ENCODE peak calls at places on chromosomes 5 and 9, in six cellular contexts. P is fibroblast of lung; Q is WERI-Rb-1; G is RWPE2; A is iPS DF 6.9; T is naive thymus-derived CD4-positive, alpha-beta T cell. K is an unnamed sample.

GRCh38 chr5:84524491-84524890 is 139.8 kb upstream of the EDIL3 start:
- DNase-seq in T (no peak), P (peak), Q (no peak), A (no peak), G (no peak), K (no peak)

GRCh38 chr9:34545497-34545896 is 22.7 kb upstream of the ENHO start:
- DNase-seq in P (no peak), A (no peak), T (no peak), Q (no peak), G (peak), K (no peak)

GRCh38 chr5:52531105-52531504 is 256.6 kb upstream of the ITGA1 start:
- DNase-seq in A (no peak), G (no peak), T (no peak), P (no peak), Q (no peak), K (no peak)

GRCh38 chr5:55868846-55869245 is 17.7 kb downstream of the IL31RA start:
- DNase-seq in P (peak), A (no peak), T (no peak), G (peak), Q (no peak), K (no peak)

GRCh38 chr9:134982311-134982710 is 64.6 kb upstream of the FCN1 start:
- DNase-seq in P (no peak), G (no peak), A (no peak), T (no peak), Q (no peak), K (no peak)

GRCh38 chr5:169094586-169095409 is 206.1 kb downstream of the SLIT3 start:
- DNase-seq in P (no peak), G (no peak), A (no peak), Q (no peak), T (no peak), K (no peak)

GRCh38 chr5:1293997-1294838 is 650 bp downstream of the TERT start:
- DNase-seq in G (peak), A (no peak), T (no peak), Q (peak), P (no peak), K (no peak)

GRCh38 chr9:107024193-107024592 is 161.2 kb downstream of the ZNF462 start:
- DNase-seq in A (no peak), Q (no peak), P (no peak), T (no peak), G (no peak), K (peak)

GRCh38 chr9:114389612-114390368 is 2.0 kb upstream of the AKNA start:
- DNase-seq in A (no peak), P (no peak), T (no peak), Q (no peak), G (no peak), K (no peak)

GRCh38 chr9:445033-445432 is 230.4 kb downstream of the DOCK8 start:
- DNase-seq in A (no peak), Q (no peak), T (no peak), G (no peak), P (peak), K (no peak)

GRCh38 chr9:95740217-95741004 is 135.1 kb upstream of the ERCC6L2 start:
- DNase-seq in T (no peak), Q (no peak), G (no peak), P (no peak), A (no peak), K (no peak)

GRCh38 chr5:111070272-111071134 is 1.0 kb upstream of the TSLP start:
- DNase-seq in T (no peak), A (no peak), G (no peak), P (no peak), Q (peak), K (no peak)

GRCh38 chr9:131411719-131412681 is 18.1 kb downstream of the PRRC2B start:
- DNase-seq in T (no peak), Q (no peak), P (no peak), G (no peak), A (no peak), K (no peak)

GRCh38 chr9:113131689-113132151 is 19.1 kb upstream of the SLC31A2 start:
- DNase-seq in Q (no peak), P (peak), T (no peak), A (no peak), G (no peak), K (peak)

GRCh38 chr9:107368696-107369095 is 85.6 kb downstream of the RAD23B start:
- DNase-seq in A (no peak), P (no peak), G (no peak), T (no peak), Q (no peak), K (no peak)

GRCh38 chr9:107750741-107751521 is 261.4 kb upstream of the KLF4 start:
- DNase-seq in G (peak), T (no peak), Q (no peak), A (no peak), P (peak), K (no peak)

GRCh38 chr5:178428341-178429155 is 161.6 kb downstream of the COL23A1 start:
- DNase-seq in A (no peak), Q (no peak), G (no peak), P (no peak), T (no peak), K (no peak)

GRCh38 chr9:127898433-127899199 is 787 bp downstream of the ST6GALNAC6 start:
- DNase-seq in P (peak), G (peak), A (no peak), Q (no peak), T (no peak), K (no peak)

GRCh38 chr9:33942471-33943083 is 106.1 kb downstream of the UBAP2 start:
- DNase-seq in Q (no peak), T (no peak), P (peak), A (no peak), G (no peak), K (no peak)

GRCh38 chr9:133659566-133659965 is 23.4 kb downstream of the DBH start:
- DNase-seq in A (no peak), Q (no peak), G (no peak), T (no peak), P (no peak), K (no peak)

GRCh38 chr9:133657120-133657661 is 21.0 kb downstream of the DBH start:
- DNase-seq in T (peak), A (no peak), Q (no peak), G (no peak), P (no peak), K (no peak)

GRCh38 chr9:133655701-133656100 is 19.5 kb downstream of the DBH start:
- DNase-seq in G (no peak), Q (no peak), A (no peak), P (no peak), T (no peak), K (no peak)

GRCh38 chr9:133656211-133657119 is 20.3 kb downstream of the DBH start:
- DNase-seq in A (no peak), Q (no peak), T (peak), G (no peak), P (no peak), K (no peak)

DNA sequence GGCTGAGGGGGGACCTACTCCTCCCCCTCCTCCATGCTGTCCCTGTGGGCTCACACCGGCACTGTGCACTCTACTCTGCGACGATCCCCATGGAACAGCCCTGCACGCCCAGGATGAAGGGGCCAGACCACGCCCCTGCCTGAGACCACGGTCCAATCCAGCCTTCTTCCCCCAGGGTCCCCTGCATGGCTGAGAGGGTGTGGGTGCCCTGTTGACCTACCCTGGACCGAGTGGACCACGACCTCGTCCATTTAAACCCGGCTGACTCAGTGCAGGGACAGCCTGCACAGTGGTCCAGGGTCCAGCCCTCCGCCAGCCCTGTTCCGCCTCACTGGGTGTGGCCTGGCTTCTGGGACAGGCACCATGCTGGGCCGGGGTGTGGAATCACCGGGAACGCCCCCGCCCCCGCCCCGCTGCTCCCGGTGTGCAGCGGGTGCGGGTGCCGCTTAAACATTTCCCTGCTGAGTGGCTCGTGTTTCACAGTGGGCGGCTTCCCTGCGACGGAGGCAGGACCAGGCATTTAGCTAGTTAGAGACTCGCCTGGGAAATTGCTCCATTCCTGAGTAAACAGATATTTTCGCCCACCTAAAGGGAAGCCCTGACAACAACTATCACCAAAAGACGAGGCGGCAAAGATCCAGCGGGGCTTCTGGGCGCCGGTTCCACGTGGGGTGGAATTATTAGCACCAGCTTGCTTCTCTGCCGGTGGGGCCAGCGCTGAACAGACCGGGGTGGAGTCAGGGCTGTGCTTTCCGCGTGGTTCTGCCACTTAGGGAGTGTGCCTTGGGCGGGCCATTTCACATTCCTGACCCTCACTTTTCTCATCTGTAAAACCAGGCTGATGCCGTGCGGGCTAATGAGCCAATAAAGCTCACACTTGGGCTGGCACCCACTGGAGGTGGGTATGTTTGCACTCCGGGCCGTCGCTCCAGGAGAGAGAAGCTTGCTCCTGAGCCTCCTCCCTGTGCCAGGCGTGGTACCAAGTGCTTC is 22.6 kb downstream of the DBH start:
- DNase-seq in A (no peak), Q (peak), P (peak), G (no peak), T (no peak), K (no peak)
- H3K4me3 ChIP-seq in A (no peak), Q (peak), P (no peak), G (no peak), T (peak), K (no peak)

DNA sequence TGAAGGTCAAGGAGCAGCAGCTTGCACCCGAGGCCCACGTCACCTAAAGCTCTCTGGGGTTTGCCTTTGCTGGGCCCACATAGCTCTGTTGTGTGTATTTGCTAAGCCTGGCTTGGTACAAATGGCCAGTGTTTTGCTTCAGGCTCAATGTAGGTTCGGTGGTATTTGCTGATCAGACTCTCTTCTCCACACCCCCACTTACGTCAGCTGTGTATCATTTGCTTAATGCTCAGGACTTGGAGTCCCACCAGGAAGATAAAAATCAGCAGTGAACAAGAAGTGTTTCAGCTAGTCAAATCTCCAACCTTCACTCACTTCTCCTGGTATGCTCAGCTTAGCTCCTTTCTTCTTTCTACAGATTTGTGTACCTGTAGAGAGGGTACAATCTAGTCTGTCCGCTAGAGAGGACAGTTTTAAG is 4.8 kb upstream of the RFESD start:
- DNase-seq in G (no peak), T (no peak), P (peak), A (no peak), Q (no peak), K (no peak)
- H3K4me3 ChIP-seq in G (no peak), T (no peak), P (no peak), A (no peak), Q (no peak), K (no peak)

DNA sequence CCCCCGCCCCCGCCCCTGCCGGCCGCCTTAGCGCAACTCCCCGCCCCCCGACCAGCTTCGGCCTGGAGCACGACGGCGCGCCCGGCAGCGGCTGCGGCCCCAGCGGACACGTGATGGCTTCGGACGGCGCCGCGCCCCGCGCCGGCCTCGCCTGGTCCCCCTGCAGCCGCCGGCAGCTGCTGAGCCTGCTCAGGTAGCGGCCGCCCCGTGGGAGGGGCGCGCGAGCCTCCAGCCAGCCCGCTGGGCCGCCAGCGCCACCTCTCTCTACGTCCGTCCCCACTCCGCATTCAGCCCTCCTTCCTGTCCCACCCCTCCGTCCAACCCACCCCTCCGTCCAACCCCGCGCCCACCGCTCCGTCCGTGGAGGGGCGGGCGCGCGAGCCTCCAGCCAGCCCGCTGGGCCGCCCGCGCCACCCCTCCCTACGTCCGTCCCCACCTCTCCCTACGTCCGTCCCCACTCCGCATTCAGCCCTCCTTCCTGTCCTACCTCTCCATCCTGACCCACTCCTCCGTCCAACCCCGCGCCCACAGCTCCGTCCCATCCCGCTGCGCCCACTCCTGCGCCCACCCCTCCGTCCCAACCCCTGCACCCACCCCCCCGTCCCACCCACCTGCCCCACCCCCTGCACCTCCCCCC is 6.5 kb downstream of the ADAMTS13 start:
- DNase-seq in T (no peak), A (no peak), Q (peak), P (no peak), G (no peak), K (no peak)
- H3K4me3 ChIP-seq in T (no peak), A (peak), Q (no peak), P (no peak), G (peak), K (no peak)

GRCh38 chr9:22447607-22448305 is 1.1 kb downstream of the DMRTA1 start:
- DNase-seq in A (no peak), T (no peak), G (no peak), Q (no peak), P (no peak), K (peak)
- H3K4me3 ChIP-seq in A (peak), T (no peak), G (peak), Q (peak), P (peak), K (peak)

GRCh38 chr5:61329729-61330128 is 2.3 kb upstream of the ZSWIM6 start:
- DNase-seq in Q (no peak), G (no peak), P (peak), T (no peak), A (no peak), K (no peak)
- H3K4me3 ChIP-seq in Q (peak), G (peak), P (peak), T (no peak), A (no peak), K (no peak)

GRCh38 chr9:4503103-4503502 is 12.8 kb downstream of the SLC1A1 start:
- DNase-seq in A (no peak), G (no peak), T (no peak), Q (no peak), P (no peak), K (no peak)
- H3K4me3 ChIP-seq in A (no peak), G (no peak), T (no peak), Q (no peak), P (no peak), K (no peak)